ENCODE peak calls at places on chromosomes 1 and 21, in seven cellular contexts. U is A549, N is fibroblast of pulmonary artery, G is bronchial epithelial cell, L is breast epithelium, Y is fibroblast of lung, O is cardiac muscle cell. V is an unnamed sample.

GRCh38 chr1:244964112-244964971 is 100.0 kb upstream of the HNRNPU start:
- DNase-seq in U (no peak), N (peak; percentile 73), G (peak; percentile 16), L (no peak), Y (peak; percentile 83), O (peak; percentile 80), V (peak; percentile 80)

GRCh38 chr1:6325482-6325881 is 64.6 kb upstream of the GPR153 start:
- DNase-seq in U (no peak), N (no peak), G (peak; percentile 97), L (no peak), Y (no peak), O (no peak), V (no peak)

GRCh38 chr1:92408825-92409224 is 77.9 kb downstream of the GFI1 start:
- DNase-seq in U (no peak), N (peak; percentile 54), G (peak; percentile 11), L (no peak), Y (no peak), O (peak; percentile 76), V (peak; percentile 52)

GRCh38 chr1:162444903-162445302 is 33.0 kb upstream of the SH2D1B start:
- DNase-seq in U (no peak), N (no peak), G (no peak), L (no peak), Y (no peak), O (no peak), V (no peak)

GRCh38 chr1:214021321-214021720 is 33.5 kb downstream of the PROX1 start:
- DNase-seq in U (no peak), N (no peak), G (no peak), L (no peak), Y (no peak), O (no peak), V (no peak)

GRCh38 chr1:226661965-226662364 is 77.1 kb downstream of the ITPKB start:
- DNase-seq in U (no peak), N (no peak), G (no peak), L (no peak), Y (peak; percentile 16), O (no peak), V (no peak)

GRCh38 chr1:156337888-156338179 is 258 bp downstream of the CCT3 start:
- DNase-seq in U (no peak), N (no peak), G (no peak), L (no peak), Y (no peak), O (no peak), V (no peak)

GRCh38 chr21:35933466-35933865 is 126.9 kb downstream of the SETD4 start:
- DNase-seq in U (no peak), N (peak; percentile 86), G (peak; percentile 60), L (no peak), Y (peak; percentile 82), O (peak; percentile 84), V (peak; percentile 95)

GRCh38 chr1:154884868-154885706 is 15.0 kb upstream of the KCNN3 start:
- DNase-seq in U (no peak), N (no peak), G (no peak), L (no peak), Y (peak; percentile 26), O (no peak), V (no peak)

GRCh38 chr1:55833452-55834160 is 618.4 kb upstream of the USP24 start:
- DNase-seq in U (no peak), N (peak; percentile 75), G (no peak), L (no peak), Y (peak; percentile 86), O (peak; percentile 33), V (peak; percentile 52)

GRCh38 chr1:245441699-245442098 is 286.9 kb downstream of the KIF26B start:
- DNase-seq in U (no peak), N (peak; percentile 30), G (no peak), L (no peak), Y (peak; percentile 17), O (peak; percentile 67), V (peak; percentile 46)

GRCh38 chr21:43727571-43728466 is 8.9 kb downstream of the PDXK start:
- DNase-seq in U (peak; percentile 46), N (no peak), G (no peak), L (no peak), Y (peak; percentile 40), O (peak; percentile 48), V (no peak)
- TF ChIP-seq CTCF in U (peak; percentile 35), N (no peak), G (peak; percentile 27), L (no peak), Y (no peak), O (peak; percentile 13), V (no peak)

DNA sequence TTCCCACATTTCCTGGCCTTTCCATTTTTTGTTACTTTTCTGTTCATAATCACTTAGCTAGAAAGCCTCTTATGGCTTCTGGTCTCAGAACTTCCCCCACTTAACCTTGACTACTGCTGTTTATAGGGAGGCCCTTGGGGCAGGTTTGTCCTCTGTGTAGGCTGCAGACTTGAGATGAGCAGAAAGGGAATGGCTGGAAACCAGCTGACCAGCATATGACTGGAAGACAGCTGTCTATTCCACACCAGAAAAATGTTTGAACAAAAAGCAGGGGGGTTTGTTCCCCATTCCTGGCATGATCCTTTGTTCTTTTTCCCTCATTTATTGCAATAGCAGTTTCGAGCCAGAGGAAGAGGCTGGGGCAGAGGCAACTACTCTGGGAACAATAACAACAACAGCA is 4.9 kb upstream of the SH3D21 start:
- DNase-seq in U (no peak), N (no peak), G (no peak), L (no peak), Y (no peak), O (no peak), V (no peak)
- H3K4me3 ChIP-seq in U (no peak overlapping the region), N (no peak overlapping the region), G (no peak overlapping the region), L (no peak overlapping the region), Y (no peak overlapping the region), O (no peak overlapping the region), V (no peak overlapping the region)

GRCh38 chr1:150067184-150068182 is at the start of gene VPS45:
- DNase-seq in U (peak; percentile 92), N (peak; percentile 92), G (peak; percentile 78), L (peak; percentile 87), Y (peak; percentile 93), O (peak; percentile 94), V (peak; percentile 92)
- TF ChIP-seq CTCF in U (no peak), N (no peak), G (peak; percentile 51), L (peak; percentile 25), Y (peak; percentile 0), O (peak; percentile 17), V (no peak)

DNA sequence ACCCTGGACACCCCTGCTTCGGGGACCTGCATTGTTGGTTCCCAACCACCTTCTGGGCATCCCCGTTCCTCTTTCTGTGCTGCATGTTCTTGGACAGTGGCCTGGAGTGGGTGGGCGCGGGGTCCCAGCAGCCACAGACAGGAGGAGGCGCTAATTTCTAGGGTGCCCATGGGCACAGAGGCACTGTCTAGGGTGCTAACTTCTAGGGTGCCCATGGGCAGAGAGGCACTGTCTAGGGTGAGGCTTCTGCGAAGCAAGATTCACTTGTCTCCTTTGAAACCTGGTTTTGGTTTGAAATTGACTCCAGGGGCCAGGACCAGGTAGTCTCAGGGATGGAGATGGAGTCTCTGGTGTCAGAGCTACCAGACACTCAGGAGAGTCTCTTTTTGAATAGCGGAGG is 815 bp upstream of the MEGF6 start:
- DNase-seq in U (no peak), N (no peak), G (no peak), L (no peak), Y (no peak), O (no peak), V (no peak)
- H3K4me3 ChIP-seq in U (peak overlapping the region; percentile 57), N (no peak overlapping the region), G (no peak overlapping the region), L (no peak overlapping the region), Y (no peak overlapping the region), O (no peak overlapping the region), V (no peak overlapping the region)

DNA sequence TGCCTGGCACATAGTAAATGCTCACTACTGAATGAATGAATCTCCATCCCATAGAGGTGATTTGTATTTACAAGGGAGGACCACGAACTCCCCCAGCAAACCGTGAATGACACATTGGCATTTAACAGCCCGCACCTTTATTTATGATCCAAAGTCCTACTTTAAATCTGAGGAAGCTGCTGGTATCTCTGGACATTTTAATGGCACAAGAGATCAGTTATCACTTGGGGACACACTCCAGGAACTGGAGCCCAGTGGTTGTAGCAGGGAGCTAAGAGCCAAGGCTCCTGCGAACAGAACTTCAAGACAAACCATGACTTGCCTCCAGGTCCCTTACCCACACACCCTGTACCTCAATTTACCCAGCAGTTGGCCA is 1.2 kb downstream of the CTNNBIP1 start:
- DNase-seq in U (no peak), N (no peak), G (no peak), L (no peak), Y (no peak), O (no peak), V (no peak)
- TF ChIP-seq CTCF in U (no peak), N (no peak), G (no peak), L (no peak), Y (no peak), O (no peak), V (no peak)

GRCh38 chr1:224430511-224431113 is 4.0 kb downstream of the WDR26 start:
- DNase-seq in U (peak; percentile 41), N (peak; percentile 75), G (peak; percentile 74), L (no peak), Y (peak; percentile 80), O (peak; percentile 72), V (peak; percentile 79)
- H3K4me3 ChIP-seq in U (no peak overlapping the region), N (peak overlapping the region; percentile 89), G (no peak overlapping the region), L (peak overlapping the region; percentile 87), Y (peak overlapping the region; percentile 35), O (no peak overlapping the region), V (no peak overlapping the region)